ENCODE peak calls at places on chromosomes 16 and 17, in five cellular contexts. N is left ventricle myocardium inferior; T is CD8-positive, alpha-beta T cell; M is colonic mucosa; U is uterus. Q is an unnamed sample. For H3K4me1, the result is how much of the 10 kb centered on the place peaks cover.

GRCh38 chr16:5025171-5025632 is 8.5 kb downstream of the NAGPA start:
- DNase-seq in U (no peak), N (peak), M (peak), T (no peak), Q (peak)

GRCh38 chr17:10875411-10875810 is 37.5 kb upstream of the PIRT start:
- DNase-seq in M (peak), T (no peak), U (no peak), N (no peak), Q (peak)

GRCh38 chr16:86072328-86073102 is 173.6 kb downstream of the IRF8 start:
- DNase-seq in U (peak), N (peak), T (peak), M (peak), Q (peak)

GRCh38 chr17:50764860-50765259 is 2.5 kb downstream of the ANKRD40CL start:
- DNase-seq in T (no peak), U (no peak), M (no peak), N (no peak), Q (no peak)

GRCh38 chr16:82993415-82993814 is 366.6 kb downstream of the CDH13 start:
- DNase-seq in N (no peak), M (no peak), T (no peak), U (no peak), Q (no peak)

GRCh38 chr17:58020401-58020800 is 13.4 kb upstream of the SRSF1 start:
- DNase-seq in U (no peak), T (no peak), N (no peak), M (no peak), Q (no peak)

GRCh38 chr17:8894189-8894611 is 26.7 kb upstream of the PIK3R6 start:
- DNase-seq in T (no peak), N (no peak), M (no peak), U (no peak), Q (no peak)

GRCh38 chr16:526181-527014 is 1.1 kb upstream of the CAPN15 start:
- DNase-seq in U (no peak), M (no peak), N (peak), T (peak), Q (no peak)

GRCh38 chr17:66752411-66752810 is 82.5 kb upstream of the CACNG5 start:
- DNase-seq in N (no peak), M (no peak), U (no peak), T (no peak), Q (no peak)

GRCh38 chr17:46044989-46045388 is 45.9 kb downstream of the STH start:
- DNase-seq in T (no peak), M (no peak), N (no peak), U (no peak), Q (no peak)

GRCh38 chr17:65813306-65813705 is 251.9 kb upstream of the AXIN2 start:
- DNase-seq in M (no peak), N (no peak), U (no peak), T (no peak), Q (no peak)

GRCh38 chr16:27080870-27081269 is 14.1 kb downstream of the C16orf82 start:
- DNase-seq in N (no peak), T (no peak), U (no peak), M (no peak), Q (peak)

GRCh38 chr17:77846531-77847085 is 111.9 kb upstream of the TNRC6C start:
- DNase-seq in U (no peak), M (no peak), N (peak), T (no peak), Q (no peak)

GRCh38 chr17:57234252-57235092 is 21.9 kb upstream of the MSI2 start:
- DNase-seq in M (no peak), N (no peak), T (no peak), U (no peak), Q (no peak)

GRCh38 chr17:57782642-57783337 is 37.7 kb upstream of the CCDC182 start:
- DNase-seq in M (no peak), T (no peak), U (no peak), N (no peak), Q (no peak)

GRCh38 chr17:77428020-77428781 is 287.4 kb downstream of the SEC14L1 start:
- DNase-seq in M (no peak), U (no peak), T (no peak), N (no peak), Q (no peak)

GRCh38 chr17:75588546-75589016 is 981 bp downstream of the MYO15B start:
- DNase-seq in M (no peak), N (no peak), T (no peak), U (peak), Q (no peak)

GRCh38 chr16:30112197-30113030 is 923 bp downstream of the GDPD3 start:
- DNase-seq in T (peak), N (peak), U (peak), M (peak), Q (peak)

GRCh38 chr16:69131167-69131748 is 1.1 kb downstream of the CHTF8 start:
- DNase-seq in M (peak), U (no peak), N (no peak), T (no peak), Q (no peak)

GRCh38 chr17:27496005-27496404 is 39.8 kb downstream of the KSR1 start:
- DNase-seq in U (no peak), M (no peak), N (no peak), T (no peak), Q (no peak)

GRCh38 chr16:83887088-83887487 is 11.8 kb upstream of the MLYCD start:
- DNase-seq in U (no peak), T (no peak), M (no peak), N (no peak), Q (peak)

GRCh38 chr17:40065041-40065770 is 2.4 kb downstream of the THRA start:
- DNase-seq in M (no peak), T (no peak), N (peak), U (no peak), Q (peak)

GRCh38 chr17:74543891-74544760 is 1.8 kb downstream of the CD300C start:
- DNase-seq in M (no peak), T (no peak), U (no peak), N (no peak), Q (no peak)

GRCh38 chr17:8117980-8118768 is at the start of gene ALOXE3:
- DNase-seq in T (peak), U (peak), N (no peak), M (peak), Q (no peak)

GRCh38 chr16:15970202-15970601 is 20.8 kb downstream of the ABCC1 start:
- DNase-seq in N (no peak), U (no peak), M (no peak), T (no peak), Q (no peak)

GRCh38 chr16:68365167-68365817 is 54.5 kb downstream of the PRMT7 start:
- DNase-seq in T (no peak), M (no peak), U (no peak), N (peak), Q (no peak)

GRCh38 chr16:65066646-65067045 is 55.2 kb downstream of the CDH11 start:
- DNase-seq in U (no peak), T (no peak), M (no peak), N (no peak), Q (no peak)

GRCh38 chr16:64925166-64925565 is 196.7 kb downstream of the CDH11 start:
- DNase-seq in M (no peak), U (peak), N (no peak), T (no peak), Q (no peak)

GRCh38 chr17:40539711-40540411 is 25.4 kb downstream of the CCR7 start:
- DNase-seq in T (no peak), N (no peak), U (peak), M (no peak), Q (peak)

GRCh38 chr16:75241955-75242354 is 9.5 kb downstream of the BCAR1 start:
- DNase-seq in N (no peak), M (no peak), T (no peak), U (no peak), Q (no peak)

GRCh38 chr16:85463228-85463611 is 149.9 kb upstream of the GSE1 start:
- DNase-seq in M (no peak), T (no peak), U (no peak), N (no peak), Q (no peak)

GRCh38 chr16:71515026-71515425 is 11.2 kb upstream of the CHST4 start:
- DNase-seq in T (no peak), U (no peak), N (no peak), M (peak), Q (peak)

GRCh38 chr16:71524566-71525553 is 1.4 kb upstream of the CHST4 start:
- DNase-seq in N (no peak), U (no peak), M (no peak), T (no peak), Q (no peak)

GRCh38 chr16:71526111-71526998 is at the start of gene CHST4:
- DNase-seq in T (no peak), U (peak), M (no peak), N (no peak), Q (no peak)

DNA sequence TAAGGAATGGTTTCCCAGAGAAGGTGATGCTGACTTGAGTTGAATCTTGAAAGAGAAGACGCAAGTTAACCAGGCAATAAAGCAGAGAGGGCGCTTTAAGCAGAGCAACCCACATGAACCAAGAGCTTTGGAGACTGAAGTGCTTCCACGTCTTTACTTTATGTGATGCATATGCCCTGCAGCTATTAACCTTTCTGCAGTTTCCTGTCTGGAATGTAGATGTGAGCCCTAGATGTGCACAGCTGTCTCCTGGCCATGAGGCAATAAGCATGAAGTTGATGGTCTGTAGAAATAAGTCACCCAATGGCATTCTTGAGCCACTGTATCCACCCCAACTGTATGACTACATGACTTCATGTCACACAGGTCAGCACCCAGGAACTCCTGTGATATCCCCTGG is 5.7 kb upstream of the CHST4 start:
- DNase-seq in M (no peak), T (no peak), U (no peak), N (no peak), Q (no peak)
- H3K4me1 ChIP-seq in M (under half), T (under half), U (under half), N (under half), Q (under half)

GRCh38 chr16:46688101-46688656 is 799 bp downstream of the VPS35 start:
- DNase-seq in U (no peak), M (peak), T (no peak), N (peak), Q (peak)

GRCh38 chr16:46691720-46692119 is 2.3 kb downstream of the ORC6 start:
- DNase-seq in T (no peak), U (no peak), M (no peak), N (no peak), Q (no peak)

GRCh38 chr16:46690281-46691178 is 1.1 kb downstream of the ORC6 start:
- DNase-seq in U (no peak), T (no peak), N (no peak), M (peak), Q (peak)

GRCh38 chr16:46688657-46689491 is at the start of gene VPS35:
- DNase-seq in N (peak), M (peak), U (peak), T (peak), Q (peak)

GRCh38 chr16:46689492-46690280 is at the start of gene ORC6:
- DNase-seq in T (peak), U (peak), N (peak), M (peak), Q (peak)
- TF ChIP-seq CTCF in T (peak), U (no peak), N (no peak), M (peak), Q (no peak)

GRCh38 chr16:20334396-20334795 is 7.1 kb upstream of the GP2 start:
- DNase-seq in T (no peak), N (no peak), U (no peak), M (no peak), Q (no peak)

GRCh38 chr16:20331635-20332034 is 4.3 kb upstream of the GP2 start:
- DNase-seq in N (no peak), U (no peak), M (no peak), T (no peak), Q (no peak)

GRCh38 chr16:20329392-20330138 is 2.3 kb upstream of the GP2 start:
- DNase-seq in U (no peak), N (no peak), T (no peak), M (no peak), Q (no peak)

GRCh38 chr16:20332411-20332810 is 5.1 kb upstream of the GP2 start:
- DNase-seq in N (no peak), M (no peak), U (no peak), T (no peak), Q (no peak)

DNA sequence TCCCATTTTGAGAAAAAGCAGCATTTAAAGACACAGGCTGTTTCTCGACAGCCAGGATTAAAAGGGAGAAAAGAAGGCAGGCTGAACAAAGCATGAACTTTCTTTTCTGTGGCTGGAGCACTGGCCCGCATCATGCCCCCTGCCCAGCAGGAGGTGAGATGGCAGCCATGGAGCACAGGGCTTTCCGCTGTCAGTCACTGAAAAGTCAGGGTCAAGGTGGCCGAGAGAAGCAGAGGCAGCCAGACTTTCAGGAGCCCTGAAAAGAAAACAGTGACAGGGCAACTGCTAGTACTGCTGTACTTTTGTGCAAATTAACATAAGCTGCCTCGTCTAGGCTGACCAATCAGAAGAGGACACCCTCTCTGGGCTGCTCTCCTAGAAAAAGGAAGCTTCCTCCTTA is 5.8 kb upstream of the GP2 start:
- DNase-seq in U (no peak), T (no peak), M (no peak), N (no peak), Q (no peak)
- H3K4me1 ChIP-seq in U (under half), T (under half), M (under half), N (under half), Q (under half)

GRCh38 chr16:11262915-11263314 is 6.2 kb downstream of the TNP2 start:
- DNase-seq in M (peak), T (no peak), N (no peak), U (no peak), Q (peak)
- TF ChIP-seq CTCF in M (no peak), T (no peak), N (no peak), U (no peak), Q (no peak)